ENCODE peak calls at places on chromosomes 11 and 22, in seven cellular contexts. X, B, V, J, T, K and I are unnamed samples.

GRCh38 chr11:70448983-70449567 is 50.7 kb downstream of the CTTN start:
- DNase-seq in B (no peak), J (no peak), T (no peak), X (no peak), V (no peak), K (no peak), I (no peak)

GRCh38 chr11:30635401-30635989 is 49.3 kb upstream of the MPPED2 start:
- DNase-seq in V (peak), T (no peak), X (no peak), B (no peak), K (no peak), J (no peak), I (no peak)

GRCh38 chr11:62540804-62541671 is 5.6 kb downstream of the AHNAK start:
- DNase-seq in X (peak), T (peak), J (peak), B (peak), V (no peak), K (no peak), I (no peak)

GRCh38 chr22:50726643-50727340 is 11.2 kb upstream of the ACR start:
- DNase-seq in T (peak), J (no peak), B (no peak), X (no peak), K (no peak), V (no peak), I (no peak)

GRCh38 chr11:72951193-72951592 is 137.0 kb downstream of the ATG16L2 start:
- DNase-seq in K (no peak), B (no peak), J (peak), V (no peak), X (no peak), T (no peak), I (peak)

GRCh38 chr22:36360871-36361383 is 26.8 kb downstream of the MYH9 start:
- DNase-seq in T (no peak), J (no peak), K (no peak), V (no peak), B (no peak), X (no peak), I (no peak)

GRCh38 chr11:93652161-93652597 is 9.3 kb upstream of the CEP295 start:
- DNase-seq in J (peak), X (peak), V (no peak), K (peak), T (no peak), B (peak), I (peak)

GRCh38 chr11:23727821-23728220 is 769.0 kb upstream of the LUZP2 start:
- DNase-seq in B (no peak), J (peak), T (no peak), K (peak), V (peak), X (no peak), I (peak)

GRCh38 chr11:6362185-6362867 is 27.9 kb upstream of the SMPD1 start:
- DNase-seq in T (no peak), K (no peak), J (no peak), B (no peak), V (no peak), X (no peak), I (no peak)

GRCh38 chr22:40431021-40431420 is 60.6 kb downstream of the SGSM3 start:
- DNase-seq in V (no peak), J (no peak), K (no peak), X (no peak), T (no peak), B (no peak), I (no peak)

GRCh38 chr22:35604671-35605457 is 12.3 kb downstream of the MB start:
- DNase-seq in J (no peak), V (no peak), B (no peak), K (peak), T (no peak), X (no peak), I (no peak)

GRCh38 chr11:31887180-31887579 is 76.1 kb upstream of the PAX6 start:
- DNase-seq in X (peak), V (no peak), T (no peak), B (peak), J (peak), K (no peak), I (no peak)

GRCh38 chr22:28032896-28033295 is 113.8 kb upstream of the PITPNB start:
- DNase-seq in K (no peak), V (no peak), B (no peak), J (no peak), T (no peak), X (no peak), I (no peak)

GRCh38 chr11:44886765-44887164 is 63.9 kb downstream of the TP53I11 start:
- DNase-seq in B (no peak), J (peak), K (peak), X (no peak), T (no peak), V (peak), I (peak)

GRCh38 chr11:44946268-44946667 is 4.4 kb downstream of the TP53I11 start:
- DNase-seq in J (peak), V (no peak), X (no peak), B (no peak), T (no peak), K (no peak), I (no peak)

GRCh38 chr11:132980721-132981120 is 551.6 kb downstream of the OPCML start:
- DNase-seq in X (no peak), J (no peak), T (no peak), B (no peak), V (no peak), K (no peak), I (no peak)

GRCh38 chr22:45763236-45763624 is 91.6 kb downstream of the ATXN10 start:
- DNase-seq in T (no peak), J (no peak), B (no peak), V (no peak), X (no peak), K (no peak), I (no peak)

GRCh38 chr11:11760838-11761237 is 80.9 kb upstream of the USP47 start:
- DNase-seq in B (no peak), J (no peak), K (no peak), X (no peak), V (no peak), T (no peak), I (no peak)

GRCh38 chr11:31422703-31423102 is 53.0 kb downstream of the DNAJC24 start:
- DNase-seq in K (no peak), B (no peak), X (no peak), T (no peak), V (no peak), J (no peak), I (no peak)

GRCh38 chr11:8327761-8328192 is 64.1 kb upstream of the LMO1 start:
- DNase-seq in X (no peak), J (no peak), B (peak), T (no peak), K (no peak), V (no peak), I (no peak)

GRCh38 chr11:30586251-30587144 is at the start of gene MPPED2:
- DNase-seq in J (no peak), B (peak), X (peak), K (no peak), V (no peak), T (peak), I (no peak)

GRCh38 chr22:17120281-17120680 is 879 bp downstream of the TMEM121B start:
- DNase-seq in X (no peak), V (peak), K (no peak), B (peak), J (peak), T (peak), I (peak)
- H3K4me3 ChIP-seq in X (no peak), V (peak), K (no peak), B (no peak), J (no peak), T (no peak), I (no peak)

GRCh38 chr11:17389205-17389956 is 922 bp upstream of the KCNJ11 start:
- DNase-seq in B (peak), T (peak), X (peak), K (no peak), J (no peak), V (no peak), I (no peak)
- H3K4me3 ChIP-seq in B (peak), T (peak), X (no peak), K (peak), J (peak), V (peak), I (peak)

GRCh38 chr11:118917488-118918127 is 8.1 kb downstream of the BCL9L start:
- DNase-seq in V (no peak), K (peak), B (no peak), T (peak), J (peak), X (peak), I (peak)
- H3K4me3 ChIP-seq in V (peak), K (peak), B (no peak), T (no peak), J (peak), X (peak), I (peak)

GRCh38 chr11:33819278-33819677 is 45.0 kb upstream of the FBXO3 start:
- DNase-seq in X (no peak), T (no peak), J (no peak), K (no peak), B (no peak), V (no peak), I (no peak)
- H3K4me3 ChIP-seq in X (no peak), T (no peak), J (no peak), K (no peak), B (no peak), V (no peak), I (no peak)

GRCh38 chr11:113874920-113875413 is 405 bp downstream of the USP28 start:
- DNase-seq in K (peak), B (peak), V (no peak), J (peak), T (no peak), X (peak), I (peak)
- H3K4me3 ChIP-seq in K (peak), B (peak), V (peak), J (peak), T (peak), X (peak), I (peak)

GRCh38 chr11:125091247-125091876 is 20.1 kb downstream of the TMEM218 start:
- DNase-seq in K (peak), V (peak), B (peak), T (no peak), J (peak), X (peak), I (peak)
- H3K4me3 ChIP-seq in K (no peak), V (no peak), B (no peak), T (no peak), J (no peak), X (no peak), I (no peak)

GRCh38 chr11:88402192-88402715 is 64.7 kb upstream of the CTSC start:
- DNase-seq in V (peak), B (peak), K (peak), T (no peak), X (no peak), J (peak), I (peak)
- H3K4me3 ChIP-seq in V (no peak), B (no peak), K (no peak), T (no peak), X (no peak), J (no peak), I (no peak)

DNA sequence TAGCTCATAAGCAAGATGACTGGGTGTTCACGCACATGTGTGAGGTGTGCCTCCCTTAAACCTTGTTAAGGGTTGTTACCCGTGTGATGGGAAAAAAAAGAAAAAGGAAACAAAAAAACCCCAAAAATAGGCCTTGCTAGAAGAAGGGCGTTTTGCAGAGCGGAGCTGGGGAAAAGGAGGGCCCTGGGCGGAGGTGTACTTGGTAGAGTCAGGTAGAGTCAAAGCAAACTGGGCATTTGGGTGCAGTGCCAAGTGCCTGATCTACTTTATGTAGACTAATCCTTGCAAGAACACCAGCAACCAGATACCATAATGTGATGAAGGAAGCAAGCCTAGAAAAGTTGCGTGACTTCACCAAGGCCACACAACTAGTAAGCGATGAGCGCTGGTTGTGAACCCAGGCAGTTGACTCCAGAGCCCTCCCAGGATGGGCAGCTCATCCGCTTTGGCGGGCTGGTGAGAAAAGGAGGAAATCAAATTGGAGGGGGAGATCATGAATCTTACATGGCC is 1.2 kb upstream of the TIRAP start:
- DNase-seq in T (no peak), K (no peak), V (no peak), J (no peak), B (no peak), X (no peak), I (no peak)
- H3K4me3 ChIP-seq in T (no peak), K (no peak), V (no peak), J (no peak), B (no peak), X (no peak), I (no peak)

GRCh38 chr11:76666830-76667229 is 3.7 kb downstream of the LRRC32 start:
- DNase-seq in V (no peak), T (no peak), X (no peak), B (no peak), J (no peak), K (no peak), I (no peak)

GRCh38 chr11:76665921-76666351 is 4.6 kb downstream of the LRRC32 start:
- DNase-seq in V (no peak), J (no peak), X (no peak), K (no peak), T (no peak), B (no peak), I (no peak)

GRCh38 chr11:76665172-76665571 is 5.4 kb downstream of the LRRC32 start:
- DNase-seq in J (no peak), T (no peak), V (no peak), B (no peak), K (no peak), X (peak), I (no peak)

GRCh38 chr11:76667271-76667818 is 3.2 kb downstream of the LRRC32 start:
- DNase-seq in T (no peak), J (no peak), X (peak), V (no peak), K (no peak), B (no peak), I (no peak)

DNA sequence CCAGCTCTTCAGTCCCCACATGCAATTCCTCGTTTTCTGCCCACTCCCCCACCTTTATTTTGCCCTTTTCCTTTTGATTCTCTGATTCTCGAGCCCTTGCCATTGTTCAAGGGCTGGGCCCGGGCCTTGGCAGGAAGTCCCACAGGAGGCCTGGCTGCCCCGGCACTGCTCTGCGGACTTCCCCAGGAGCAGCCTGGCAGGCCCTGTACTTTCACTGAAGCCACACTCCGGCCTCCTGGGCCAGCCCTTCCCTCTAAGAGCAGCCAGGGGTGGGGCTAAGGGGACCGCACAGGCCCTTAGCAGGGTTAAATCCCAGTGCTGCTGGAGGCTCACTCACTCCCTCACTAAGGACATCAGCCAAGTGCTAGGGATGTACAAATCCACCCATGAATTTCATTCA is 4.1 kb downstream of the LRRC32 start:
- DNase-seq in X (peak), V (no peak), B (peak), T (no peak), K (no peak), J (peak), I (no peak)
- H3K4me3 ChIP-seq in X (peak), V (no peak), B (no peak), T (no peak), K (no peak), J (no peak), I (no peak)